ENCODE peak calls at places on chromosomes 13 and 19, in ten cellular contexts. A is suprapubic skin, E is uterus, W is left ventricle myocardium inferior, J is PC-9, F is GM23338, M is IMR-90, P is A549, C is mammary epithelial cell, U is A673. Q is an unnamed sample.

GRCh38 chr13:40640845-40641458 is 25.5 kb downstream of the FOXO1 start:
- DNase-seq in U (no peak), A (no peak), F (no peak), P (no peak), J (no peak), M (no peak), W (no peak), E (no peak), C (peak; percentile 82), Q (no peak)

GRCh38 chr19:49593233-49594113 is 2.5 kb downstream of the PRR12 start:
- DNase-seq in M (peak; percentile 89), P (peak; percentile 100), J (peak; percentile 94), U (peak; percentile 98), E (peak; percentile 94), C (peak; percentile 89), W (peak; percentile 95), A (peak; percentile 97), F (peak; percentile 99), Q (peak; percentile 84)

GRCh38 chr13:31914843-31915242 is 116.7 kb upstream of the FRY start:
- DNase-seq in W (no peak), U (no peak), A (no peak), M (no peak), J (no peak), C (no peak), F (no peak), E (no peak), P (no peak), Q (no peak)

GRCh38 chr13:65710514-65710913 is 1519.6 kb downstream of the PCDH9 start:
- DNase-seq in W (no peak), E (no peak), M (no peak), C (no peak), U (no peak), J (no peak), A (no peak), P (no peak), F (no peak), Q (no peak)

GRCh38 chr19:39304185-39304513 is 7.9 kb downstream of the IFNL1 start:
- DNase-seq in W (no peak), E (no peak), P (no peak), M (no peak), C (no peak), F (no peak), U (no peak), A (no peak), J (no peak), Q (no peak)

GRCh38 chr13:114132419-114133121 is at the start of gene RASA3:
- DNase-seq in M (peak; percentile 79), E (peak; percentile 69), C (peak; percentile 71), J (peak; percentile 76), F (peak; percentile 90), P (peak; percentile 72), U (peak; percentile 82), W (peak; percentile 83), A (peak; percentile 83), Q (peak; percentile 85)

GRCh38 chr13:24038405-24038804 is 122.1 kb upstream of the SPATA13 start:
- DNase-seq in C (peak; percentile 26), P (no peak), W (no peak), U (no peak), E (no peak), F (no peak), J (peak; percentile 29), A (no peak), M (peak; percentile 72), Q (no peak)

GRCh38 chr13:20351279-20352022 is 119.3 kb upstream of the GJB6 start:
- DNase-seq in J (no peak), M (peak; percentile 75), A (no peak), E (no peak), U (no peak), C (peak; percentile 91), W (no peak), F (no peak), P (no peak), Q (no peak)

GRCh38 chr19:40035996-40036395 is 20.0 kb downstream of the ZNF780B start:
- DNase-seq in E (no peak), A (no peak), M (peak; percentile 4), U (no peak), F (peak; percentile 4), C (no peak), J (no peak), P (no peak), W (no peak), Q (no peak)

GRCh38 chr19:55319786-55320185 is 5.4 kb downstream of the TMEM150B start:
- DNase-seq in W (peak; percentile 38), A (no peak), P (no peak), M (peak; percentile 28), C (no peak), F (peak; percentile 97), J (no peak), E (no peak), U (peak; percentile 53), Q (no peak)

GRCh38 chr13:86006317-86006716 is 207.1 kb upstream of the SLITRK6 start:
- DNase-seq in F (no peak), C (no peak), A (no peak), J (no peak), M (no peak), W (no peak), E (no peak), U (no peak), P (no peak), Q (no peak)

GRCh38 chr13:113861433-113862030 is 2.3 kb downstream of the GAS6 start:
- DNase-seq in J (no peak), E (no peak), C (peak; percentile 82), A (peak; percentile 65), M (no peak), F (no peak), P (no peak), W (no peak), U (no peak), Q (no peak)

GRCh38 chr13:112443191-112444000 is 67.2 kb downstream of the SPACA7 start:
- DNase-seq in F (peak; percentile 69), C (no peak), J (no peak), A (no peak), M (no peak), P (no peak), W (no peak), U (peak; percentile 49), E (no peak), Q (no peak)

GRCh38 chr19:15679089-15679488 is 6.2 kb downstream of the CYP4F12 start:
- DNase-seq in A (no peak), C (no peak), P (no peak), F (no peak), U (no peak), W (no peak), J (no peak), M (no peak), E (no peak), Q (no peak)

GRCh38 chr19:46470376-46470775 is 987 bp downstream of the PNMA8A start:
- DNase-seq in U (no peak), W (no peak), M (no peak), E (no peak), C (no peak), A (no peak), F (no peak), P (no peak), J (no peak), Q (no peak)

GRCh38 chr19:46469541-46470185 is 1.7 kb downstream of the PNMA8A start:
- DNase-seq in U (no peak), W (no peak), C (no peak), E (no peak), J (no peak), A (no peak), M (no peak), P (no peak), F (no peak), Q (no peak)

GRCh38 chr19:46471778-46472543 is 598 bp upstream of the PNMA8A start:
- DNase-seq in E (no peak), C (no peak), F (no peak), U (no peak), P (no peak), M (no peak), W (no peak), A (no peak), J (no peak), Q (no peak)

GRCh38 chr19:46472592-46472991 is 1.2 kb upstream of the PNMA8A start:
- DNase-seq in J (no peak), C (no peak), M (no peak), P (no peak), F (no peak), U (no peak), W (no peak), A (no peak), E (no peak), Q (no peak)

DNA sequence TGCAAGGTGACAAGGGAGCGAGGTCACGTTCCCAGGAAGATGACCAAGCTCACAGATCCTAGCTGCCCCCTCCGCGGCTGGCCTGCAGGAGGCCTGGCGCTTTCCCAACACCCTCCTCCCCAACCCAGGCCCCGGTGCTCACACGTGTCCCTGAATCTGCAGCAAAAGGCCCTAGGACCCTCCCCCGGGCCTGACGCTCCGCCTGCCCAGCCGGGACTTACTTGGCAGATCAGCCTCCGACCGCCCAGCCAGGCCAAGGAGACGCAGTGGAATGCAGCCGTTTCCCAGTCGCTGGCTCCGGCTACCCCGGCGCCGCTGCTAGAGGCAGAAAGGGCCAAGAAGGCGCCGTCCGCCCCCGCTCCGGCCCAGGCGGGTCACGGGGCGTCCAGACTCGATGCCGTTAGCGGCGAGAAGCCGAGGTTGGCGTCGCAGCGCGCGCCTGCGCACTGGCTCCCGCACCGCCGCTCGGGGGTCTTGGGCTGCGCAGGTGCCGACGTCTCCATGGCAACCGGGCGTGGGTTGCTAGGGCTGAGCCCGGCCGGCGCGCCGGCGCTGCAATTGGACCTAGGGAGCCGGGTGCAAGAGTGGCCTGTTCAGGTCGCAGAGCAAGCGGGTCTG is at the start of gene PNMA8A:
- DNase-seq in U (peak; percentile 66), F (peak; percentile 96), A (peak; percentile 74), C (no peak), J (no peak), M (peak; percentile 57), E (peak; percentile 68), P (peak; percentile 65), W (peak; percentile 74), Q (peak; percentile 65)
- TF ChIP-seq CTCF in U (no peak), F (no peak), A (no peak), C (no peak), J (no peak), M (no peak), E (no peak), P (no peak), W (no peak), Q (no peak)

GRCh38 chr19:10427169-10427568 is 6.8 kb downstream of the PDE4A start:
- DNase-seq in A (no peak), M (no peak), C (no peak), J (no peak), W (no peak), U (no peak), F (no peak), P (no peak), E (no peak), Q (no peak)
- H3K4me1 ChIP-seq in A (peaks cover 36% of the 10 kb centered on the region), M (peaks cover 8% of the 10 kb centered on the region), C (peaks cover 19% of the 10 kb centered on the region), J (peaks cover 27% of the 10 kb centered on the region), W (peaks cover 30% of the 10 kb centered on the region), U (peaks cover 19% of the 10 kb centered on the region), F (peaks cover 11% of the 10 kb centered on the region), P (peaks cover 14% of the 10 kb centered on the region), E (no peaks in the 10 kb centered on the region), Q (no peaks in the 10 kb centered on the region)

GRCh38 chr19:6271721-6272410 is 7.9 kb downstream of the MLLT1 start:
- DNase-seq in P (no peak), A (peak; percentile 89), J (no peak), F (peak; percentile 56), E (peak; percentile 91), W (peak; percentile 93), U (no peak), M (peak; percentile 74), C (no peak), Q (peak; percentile 97)
- TF ChIP-seq CTCF in P (no peak), A (no peak), J (no peak), F (no peak), E (peak; percentile 7), W (peak; percentile 21), U (no peak), M (peak; percentile 12), C (no peak), Q (no peak)

GRCh38 chr19:17105548-17105947 is 30.0 kb downstream of the MYO9B start:
- DNase-seq in W (no peak), F (no peak), M (no peak), U (no peak), P (no peak), C (no peak), J (no peak), E (no peak), A (no peak), Q (no peak)
- H3K4me1 ChIP-seq in W (peaks cover 28% of the 10 kb centered on the region), F (no peaks in the 10 kb centered on the region), M (peaks cover 7% of the 10 kb centered on the region), U (peaks cover 18% of the 10 kb centered on the region), P (peaks cover 24% of the 10 kb centered on the region), C (peaks cover 18% of the 10 kb centered on the region), J (peaks cover 24% of the 10 kb centered on the region), E (peaks cover 10% of the 10 kb centered on the region), A (peaks cover 29% of the 10 kb centered on the region), Q (no peaks in the 10 kb centered on the region)

Q was measured in right lobe of liver.